ENCODE peak calls at places on chromosome 7, in seven cellular contexts. K is A549, D is ovary, H is transverse colon, B is sigmoid colon, N is K562, J is stomach. I is an unnamed sample.

GRCh38 chr7:2628137-2628482 is 3.7 kb upstream of the TTYH3 start:
- DNase-seq in B (no peak), D (no peak), J (no peak), N (no peak), K (no peak), H (no peak), I (peak; percentile 31)

GRCh38 chr7:20220293-20220755 is 3.1 kb upstream of the MACC1 start:
- DNase-seq in J (no peak), D (no peak), H (no peak), B (no peak), K (no peak), N (no peak), I (no peak)

GRCh38 chr7:18976715-18977466 is 140.5 kb downstream of the TWIST1 start:
- DNase-seq in B (no peak), K (no peak), H (no peak), D (no peak), N (no peak), J (no peak), I (no peak)

GRCh38 chr7:36032362-36032818 is 120.7 kb upstream of the EEPD1 start:
- DNase-seq in J (no peak), N (no peak), D (no peak), K (no peak), B (no peak), H (no peak), I (no peak)

GRCh38 chr7:68984331-68984730 is 613.9 kb upstream of the AUTS2 start:
- DNase-seq in N (no peak), D (no peak), K (no peak), H (no peak), J (no peak), B (peak; percentile 14), I (no peak)

GRCh38 chr7:32153006-32153405 is 82.8 kb upstream of the PDE1C start:
- DNase-seq in D (no peak), J (no peak), K (no peak), B (no peak), H (no peak), N (no peak), I (no peak)

GRCh38 chr7:148701414-148701813 is 2.7 kb downstream of the CUL1 start:
- DNase-seq in J (no peak), K (no peak), H (no peak), D (no peak), B (no peak), N (no peak), I (no peak)

GRCh38 chr7:77985974-77986339 is 187.4 kb downstream of the PHTF2 start:
- DNase-seq in H (no peak), K (no peak), N (no peak), D (no peak), B (no peak), J (no peak), I (no peak)

GRCh38 chr7:80018941-80019808 is 115.5 kb upstream of the GNAI1 start:
- DNase-seq in N (peak; percentile 67), D (peak; percentile 24), B (no peak), J (peak; percentile 31), K (peak; percentile 54), H (peak; percentile 19), I (peak; percentile 39)

GRCh38 chr7:157532068-157532467 is 195.3 kb downstream of the DNAJB6 start:
- DNase-seq in K (no peak), H (no peak), J (no peak), B (no peak), D (no peak), N (no peak), I (no peak)

GRCh38 chr7:158734861-158735260 is 30.3 kb upstream of the NCAPG2 start:
- DNase-seq in J (no peak), H (no peak), B (no peak), K (no peak), N (no peak), D (no peak), I (no peak)

GRCh38 chr7:55431898-55432297 is 66.8 kb downstream of the LANCL2 start:
- DNase-seq in B (no peak), D (no peak), J (no peak), H (peak; percentile 58), N (no peak), K (no peak), I (no peak)

GRCh38 chr7:82677064-82677463 is 233.5 kb upstream of the CACNA2D1 start:
- DNase-seq in K (no peak), B (no peak), D (no peak), H (no peak), J (no peak), N (no peak), I (no peak)

GRCh38 chr7:85230623-85231022 is 43.8 kb upstream of the SEMA3D start:
- DNase-seq in K (no peak), N (no peak), B (no peak), H (no peak), J (no peak), D (no peak), I (no peak)
- H3K27ac ChIP-seq in K (no peak overlapping the region), N (no peak overlapping the region), B (no peak overlapping the region), H (no peak overlapping the region), J (no peak overlapping the region), D (no peak overlapping the region), I (no peak overlapping the region)

GRCh38 chr7:122768827-122769226 is 66.1 kb upstream of the RNF148 start:
- DNase-seq in D (no peak), K (no peak), J (no peak), B (no peak), N (no peak), H (no peak), I (no peak)
- TF ChIP-seq EP300 in D (no peak), K (no peak), J (no peak), B (no peak), N (no peak), H (no peak), I (no peak)

GRCh38 chr7:52708846-52709245 is 326.6 kb upstream of the POM121L12 start:
- DNase-seq in K (no peak), N (no peak), J (no peak), D (no peak), H (no peak), B (no peak), I (no peak)

GRCh38 chr7:52712938-52713337 is 322.5 kb upstream of the POM121L12 start:
- DNase-seq in D (no peak), J (no peak), H (no peak), K (no peak), B (no peak), N (no peak), I (no peak)

GRCh38 chr7:52715701-52716100 is 319.7 kb upstream of the POM121L12 start:
- DNase-seq in K (no peak), D (no peak), B (no peak), N (no peak), J (no peak), H (no peak), I (no peak)

DNA sequence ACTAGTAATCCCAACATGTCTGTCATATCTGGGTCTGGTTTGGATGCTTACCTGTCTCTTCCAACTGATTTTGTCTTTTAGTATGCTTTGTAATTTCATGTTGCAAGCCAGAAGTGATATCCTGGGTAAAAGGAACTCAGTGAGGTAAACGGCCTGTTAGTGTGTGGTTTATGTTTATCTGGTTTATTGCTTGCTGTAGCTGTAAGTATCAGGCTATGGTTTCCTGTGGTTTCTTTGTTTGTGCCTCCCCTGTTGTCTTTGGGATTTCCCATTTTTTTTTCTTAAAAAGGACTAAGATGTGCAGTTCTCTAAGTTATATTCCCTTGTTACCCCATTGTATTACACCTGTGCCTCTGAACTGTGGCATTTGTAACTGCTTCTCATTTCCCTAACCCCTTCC is 323.5 kb upstream of the POM121L12 start:
- DNase-seq in H (no peak), B (no peak), D (no peak), K (no peak), J (no peak), N (no peak), I (no peak)
- H3K4me1 ChIP-seq in H (no peaks in the 10 kb centered on the region), B (no peaks in the 10 kb centered on the region), D (no peaks in the 10 kb centered on the region), K (no peaks in the 10 kb centered on the region), J (no peaks in the 10 kb centered on the region), N (no peaks in the 10 kb centered on the region), I (no peaks in the 10 kb centered on the region)

DNA sequence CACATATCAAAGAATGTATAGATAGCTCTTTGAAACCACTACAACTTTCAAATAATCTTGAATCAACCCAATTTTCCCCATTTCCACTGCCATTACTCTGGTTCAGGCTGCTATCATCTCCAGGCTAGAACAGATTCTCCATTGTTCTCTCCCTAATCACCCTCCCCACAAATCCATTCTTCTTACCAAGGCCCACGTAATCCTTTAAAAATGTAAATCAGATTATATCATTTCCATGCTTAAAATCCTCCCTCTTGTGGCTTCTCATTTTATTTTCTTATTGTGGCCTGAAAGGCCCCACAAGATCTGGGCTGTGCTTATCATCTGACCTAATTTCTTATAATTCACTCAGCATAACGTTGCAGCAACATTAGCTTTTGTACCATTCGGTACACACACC is 3.0 kb upstream of the PON1 start:
- DNase-seq in N (no peak), H (no peak), K (no peak), B (no peak), D (no peak), J (no peak), I (no peak)
- H3K27ac ChIP-seq in N (no peak overlapping the region), H (no peak overlapping the region), K (peak overlapping the region; percentile 6), B (no peak overlapping the region), D (no peak overlapping the region), J (no peak overlapping the region), I (no peak overlapping the region)

DNA sequence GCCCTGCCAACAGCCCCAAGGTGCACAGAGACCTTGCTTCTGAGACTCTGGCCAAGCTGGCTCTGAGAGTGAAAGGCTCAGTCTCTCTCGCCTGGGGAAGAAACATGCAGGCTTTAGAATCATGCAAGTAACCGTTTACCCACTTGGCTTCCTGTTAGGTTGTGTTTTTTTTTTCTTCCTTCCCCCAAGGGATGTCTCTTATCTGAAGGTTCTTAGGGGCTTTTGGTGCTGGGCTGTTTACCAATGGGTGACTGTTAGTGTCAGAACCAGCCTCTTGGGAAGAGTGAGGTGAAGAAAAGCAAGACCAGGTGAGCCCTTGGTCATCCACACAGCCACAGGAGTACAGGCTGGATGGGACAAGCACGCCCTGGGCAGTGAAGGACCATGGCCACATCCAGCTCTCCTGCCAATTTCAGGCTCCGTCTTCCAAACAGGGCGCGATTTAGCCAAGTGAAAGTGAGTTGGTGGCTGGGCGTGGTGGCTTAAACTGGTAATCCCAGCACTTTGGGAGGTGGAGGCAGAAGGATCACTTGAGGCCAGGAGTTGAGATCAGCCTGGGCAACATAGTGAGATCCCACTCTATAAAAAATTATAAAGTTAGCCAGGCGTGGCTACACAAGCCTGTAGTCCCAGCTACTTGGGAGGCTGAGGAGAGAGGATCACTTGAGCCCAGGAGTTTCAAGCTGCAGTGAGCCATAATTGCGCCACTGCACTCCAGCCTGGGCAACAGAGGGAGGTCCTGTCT is 76.3 kb upstream of the CUX1 start:
- DNase-seq in B (no peak), H (no peak), D (no peak), J (no peak), K (no peak), N (no peak), I (no peak)
- TF ChIP-seq EP300 in B (no peak), H (no peak), D (no peak), J (no peak), K (no peak), N (no peak), I (no peak)

I was measured in upper lobe of left lung.